ENCODE peak calls at places on chromosomes 5 and 9, in ten cellular contexts. R, H, M, I, P, L, X, S, D and O are unnamed samples.

GRCh38 chr9:122099271-122099869 is 6.3 kb upstream of the TTLL11 start:
- DNase-seq in R (peak; percentile 94), H (peak; percentile 70), M (peak; percentile 87), I (peak; percentile 79), P (peak; percentile 78), L (peak; percentile 94), X (peak; percentile 83), S (peak; percentile 41), D (peak; percentile 14), O (peak; percentile 88)

GRCh38 chr9:32072568-32072967 is 311.9 kb upstream of the ACO1 start:
- DNase-seq in R (no peak), H (no peak), M (no peak), I (no peak), P (no peak), L (no peak), X (no peak), S (no peak), D (no peak), O (no peak)

GRCh38 chr9:89969881-89970639 is 365.2 kb downstream of the GADD45G start:
- DNase-seq in R (no peak), H (no peak), M (no peak), I (no peak), P (no peak), L (no peak), X (no peak), S (no peak), D (no peak), O (no peak)

GRCh38 chr9:18260527-18260926 is 213.4 kb upstream of the ADAMTSL1 start:
- DNase-seq in R (no peak), H (no peak), M (no peak), I (peak; percentile 7), P (peak; percentile 27), L (no peak), X (no peak), S (no peak), D (peak; percentile 8), O (no peak)

GRCh38 chr5:172004824-172005237 is 1.6 kb downstream of the FBXW11 start:
- DNase-seq in R (no peak), H (no peak), M (no peak), I (peak; percentile 55), P (no peak), L (no peak), X (no peak), S (peak; percentile 36), D (no peak), O (no peak)

GRCh38 chr5:129271309-129271708 is 176.8 kb downstream of the ISOC1 start:
- DNase-seq in R (no peak), H (no peak), M (no peak), I (peak; percentile 15), P (no peak), L (no peak), X (peak; percentile 22), S (no peak), D (no peak), O (no peak)

GRCh38 chr5:132275367-132276220 is 18.1 kb downstream of the PDLIM4 start:
- DNase-seq in R (peak; percentile 54), H (no peak), M (no peak), I (no peak), P (no peak), L (peak; percentile 40), X (no peak), S (no peak), D (no peak), O (no peak)

GRCh38 chr5:116455061-116455460 is 119.6 kb downstream of the SEMA6A start:
- DNase-seq in R (no peak), H (no peak), M (no peak), I (peak; percentile 5), P (no peak), L (no peak), X (no peak), S (no peak), D (no peak), O (no peak)

GRCh38 chr9:137085918-137086530 is 761 bp upstream of the MAN1B1 start:
- DNase-seq in R (peak; percentile 91), H (no peak), M (peak; percentile 68), I (no peak), P (no peak), L (peak; percentile 88), X (no peak), S (peak; percentile 63), D (no peak), O (peak; percentile 56)

GRCh38 chr5:88761269-88761880 is 121.6 kb downstream of the MEF2C start:
- DNase-seq in R (no peak), H (no peak), M (no peak), I (no peak), P (no peak), L (no peak), X (no peak), S (peak; percentile 48), D (no peak), O (no peak)